ENCODE peak calls at places on chromosomes 3 and 15, in four cellular contexts. Q, H, O and J are unnamed samples.

GRCh38 chr15:77753939-77754338 is 121.2 kb upstream of the LINGO1 start:
- DNase-seq in Q (no peak), H (no peak), O (no peak), J (no peak)

GRCh38 chr3:71784201-71784913 is 591 bp downstream of the PROK2 start:
- DNase-seq in H (no peak), Q (no peak), O (no peak), J (no peak)

GRCh38 chr3:28575100-28575747 is 226.6 kb upstream of the AZI2 start:
- DNase-seq in O (no peak), H (no peak), Q (peak), J (peak)

GRCh38 chr3:49411968-49412631 is at the start of the genes RHOA and TCTA:
- DNase-seq in Q (peak), H (peak), O (peak), J (peak)

GRCh38 chr3:47370887-47371697 is 9.7 kb upstream of the PTPN23 start:
- DNase-seq in Q (peak), O (no peak), H (no peak), J (peak)

GRCh38 chr15:67196672-67197363 is 57.6 kb downstream of the AAGAB start:
- DNase-seq in O (peak), H (no peak), Q (no peak), J (no peak)

GRCh38 chr3:155748611-155749365 is 3.9 kb upstream of the PLCH1 start:
- DNase-seq in Q (no peak), O (no peak), H (no peak), J (no peak)

GRCh38 chr3:31793821-31794220 is 187.2 kb downstream of the OSBPL10 start:
- DNase-seq in O (no peak), Q (no peak), H (no peak), J (no peak)

GRCh38 chr3:184005981-184006507 is 11.6 kb downstream of the ABCC5 start:
- DNase-seq in H (no peak), Q (peak), O (peak), J (peak)

GRCh38 chr3:38039899-38040261 is 872 bp downstream of the DLEC1 start:
- DNase-seq in O (peak), Q (peak), H (no peak), J (peak)

GRCh38 chr15:60328852-60329443 is 68.8 kb downstream of the ANXA2 start:
- DNase-seq in H (no peak), O (peak), Q (no peak), J (no peak)

GRCh38 chr15:59991919-59992318 is 12.2 kb upstream of the FOXB1 start:
- DNase-seq in O (no peak), H (no peak), Q (no peak), J (no peak)

GRCh38 chr3:174784206-174784934 is 74.8 kb upstream of the NAALADL2 start:
- DNase-seq in O (peak), H (no peak), Q (no peak), J (no peak)

GRCh38 chr15:44782516-44782915 is 46.2 kb downstream of the TRIM69 start:
- DNase-seq in H (no peak), O (no peak), Q (no peak), J (no peak)

GRCh38 chr3:50184242-50184978 is 7.0 kb upstream of the GNAT1 start:
- DNase-seq in O (no peak), Q (no peak), H (no peak), J (no peak)

GRCh38 chr15:56428821-56429458 is 36.0 kb downstream of the MNS1 start:
- DNase-seq in O (peak), Q (peak), H (no peak), J (no peak)

GRCh38 chr3:152417181-152417580 is 148.5 kb downstream of the MBNL1 start:
- DNase-seq in Q (no peak), O (peak), H (no peak), J (no peak)

GRCh38 chr15:88791637-88792036 is 11.6 kb upstream of the ACAN start:
- DNase-seq in H (no peak), O (no peak), Q (no peak), J (no peak)

GRCh38 chr3:39432342-39432741 is 25.8 kb downstream of the RPSA start:
- DNase-seq in Q (no peak), H (no peak), O (no peak), J (no peak)

GRCh38 chr3:7637694-7638093 is 776.8 kb downstream of the GRM7 start:
- DNase-seq in H (no peak), O (no peak), Q (no peak), J (no peak)

GRCh38 chr3:7632305-7632704 is 771.4 kb downstream of the GRM7 start:
- DNase-seq in O (no peak), Q (no peak), H (no peak), J (no peak)

GRCh38 chr3:7640787-7641186 is 779.9 kb downstream of the GRM7 start:
- DNase-seq in O (no peak), H (no peak), Q (peak), J (no peak)

GRCh38 chr3:7638103-7638502 is 777.2 kb downstream of the GRM7 start:
- DNase-seq in O (no peak), Q (no peak), H (no peak), J (no peak)
- H4K5ac ChIP-seq in O (no peak), Q (no peak), H (no peak), J (no peak)

GRCh38 chr15:99138491-99138982 is 33.7 kb downstream of the SYNM start:
- DNase-seq in Q (peak), O (no peak), H (no peak), J (peak)
- H4K5ac ChIP-seq in Q (no peak), O (no peak), H (no peak), J (no peak)

GRCh38 chr15:28107111-28107893 is 8.2 kb upstream of the OCA2 start:
- DNase-seq in Q (peak), O (no peak), H (no peak), J (peak)

GRCh38 chr15:28105224-28105791 is 6.2 kb upstream of the OCA2 start:
- DNase-seq in O (no peak), H (no peak), Q (no peak), J (peak)

GRCh38 chr15:28107894-28108255 is 8.8 kb upstream of the OCA2 start:
- DNase-seq in Q (no peak), H (no peak), O (no peak), J (no peak)

GRCh38 chr15:28105793-28106192 is 6.7 kb upstream of the OCA2 start:
- DNase-seq in H (no peak), Q (no peak), O (no peak), J (peak)

DNA sequence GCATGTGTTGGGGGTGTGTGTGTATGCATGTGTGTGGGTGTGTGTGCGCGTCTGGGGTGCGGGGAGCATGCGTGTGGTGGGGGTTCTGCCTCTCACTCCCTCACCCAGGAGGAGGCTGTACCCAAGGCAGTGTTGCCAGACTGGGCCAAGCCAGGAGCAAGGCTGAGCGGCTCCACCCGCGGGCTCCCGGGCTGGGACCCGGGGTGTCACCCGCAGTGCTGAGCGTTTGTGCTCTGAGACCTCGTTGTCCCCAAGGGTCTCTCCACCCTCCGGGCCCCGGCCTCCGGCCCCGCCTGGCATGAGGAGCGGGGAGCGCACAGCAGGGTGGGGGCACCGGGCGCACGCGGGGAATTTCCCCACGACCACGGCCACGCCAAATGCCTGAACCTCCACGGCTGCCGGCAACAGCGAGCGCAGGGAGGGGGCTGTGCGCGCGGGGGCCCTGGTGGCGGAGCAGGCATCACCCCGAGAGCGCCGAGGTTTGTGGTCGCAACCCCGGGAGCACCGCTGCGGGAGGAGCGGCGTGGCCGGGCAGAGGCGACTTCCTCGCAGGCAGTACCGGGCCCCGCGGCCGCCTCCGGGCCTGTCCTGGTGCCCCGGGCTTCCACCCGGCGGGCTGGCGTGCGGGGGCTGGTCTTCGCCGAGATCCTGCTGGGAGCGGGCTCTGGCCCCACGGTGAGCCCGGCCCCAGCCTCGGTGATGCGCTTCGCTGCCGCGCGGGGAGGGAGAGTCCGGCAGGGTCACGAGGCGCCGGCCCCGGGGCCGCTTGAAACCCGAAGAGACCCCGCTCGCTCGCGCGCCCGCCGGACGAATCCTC is 7.4 kb upstream of the OCA2 start:
- DNase-seq in Q (no peak), O (no peak), H (no peak), J (peak)
- H4K5ac ChIP-seq in Q (no peak), O (no peak), H (no peak), J (no peak)

GRCh38 chr15:30956216-30956803 is 35.1 kb downstream of the MTMR10 start:
- DNase-seq in H (no peak), O (peak), Q (peak), J (no peak)

GRCh38 chr15:30954674-30955073 is 36.8 kb downstream of the MTMR10 start:
- DNase-seq in O (peak), H (no peak), Q (no peak), J (no peak)

GRCh38 chr15:30953731-30954378 is 37.6 kb downstream of the MTMR10 start:
- DNase-seq in O (peak), H (peak), Q (peak), J (peak)

GRCh38 chr15:30962079-30962478 is 29.3 kb downstream of the MTMR10 start:
- DNase-seq in H (no peak), Q (no peak), O (no peak), J (no peak)

GRCh38 chr15:30958219-30958618 is 33.2 kb downstream of the MTMR10 start:
- DNase-seq in Q (no peak), H (no peak), O (no peak), J (no peak)
- H4K5ac ChIP-seq in Q (no peak), H (no peak), O (no peak), J (no peak)

GRCh38 chr3:160437083-160437455 is 12.5 kb downstream of the TRIM59 start:
- DNase-seq in O (no peak), Q (peak), H (no peak), J (no peak)
- H4K5ac ChIP-seq in O (no peak), Q (no peak), H (no peak), J (no peak)

DNA sequence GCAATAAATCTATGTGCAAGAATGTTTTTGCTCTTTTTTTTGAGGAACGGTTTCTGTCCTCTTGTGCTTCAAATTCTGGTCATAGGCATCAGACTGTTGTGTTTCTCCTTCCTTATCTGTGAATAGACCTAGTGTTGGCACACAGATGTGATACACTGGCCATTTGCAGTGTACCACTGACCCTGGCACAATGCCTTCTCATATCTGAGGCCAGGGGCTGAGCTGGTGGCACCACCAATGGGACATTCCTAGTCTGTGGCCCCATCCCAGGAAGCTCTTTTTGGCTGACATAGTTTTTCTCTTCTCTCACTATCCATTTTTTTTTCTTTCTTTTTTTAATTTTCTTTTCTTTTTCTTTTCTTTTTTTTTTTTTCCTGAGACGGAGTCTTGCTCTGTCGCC is 40.4 kb downstream of the SH3GL3 start:
- DNase-seq in O (no peak), Q (no peak), H (no peak), J (no peak)
- H4K5ac ChIP-seq in O (no peak), Q (no peak), H (no peak), J (no peak)

DNA sequence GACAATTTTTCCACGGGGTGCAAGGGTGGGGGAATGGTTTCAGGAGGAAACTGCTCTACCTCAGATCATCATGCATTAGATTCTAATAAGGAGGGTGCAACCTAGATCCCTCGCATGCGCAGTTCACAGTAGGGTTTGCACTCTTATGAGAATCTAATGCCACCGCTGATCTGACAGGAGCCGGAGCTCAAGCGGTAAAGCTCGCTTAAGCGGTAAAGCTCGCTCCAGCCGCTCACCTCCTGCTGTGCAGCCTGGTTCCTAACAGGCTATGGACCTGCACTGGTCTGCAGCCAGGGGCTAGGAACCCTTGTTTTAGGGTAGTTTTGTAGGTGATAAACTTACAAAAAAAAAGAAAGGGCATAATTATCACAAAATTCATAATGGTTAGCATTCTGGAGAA is 53.9 kb upstream of the RYR3 start:
- DNase-seq in Q (no peak), H (no peak), O (no peak), J (no peak)
- H4K5ac ChIP-seq in Q (no peak), H (no peak), O (no peak), J (no peak)

GRCh38 chr15:75842722-75843617 is at the start of gene UBE2Q2:
- DNase-seq in H (no peak), O (peak), Q (peak), J (peak)

GRCh38 chr15:75844629-75845390 is 1.6 kb downstream of the UBE2Q2 start:
- DNase-seq in H (no peak), Q (no peak), O (no peak), J (no peak)

GRCh38 chr15:75849167-75849566 is 5.9 kb downstream of the UBE2Q2 start:
- DNase-seq in H (no peak), Q (no peak), O (no peak), J (no peak)

GRCh38 chr15:75840659-75841058 is 2.6 kb upstream of the UBE2Q2 start:
- DNase-seq in O (peak), H (no peak), Q (peak), J (no peak)

DNA sequence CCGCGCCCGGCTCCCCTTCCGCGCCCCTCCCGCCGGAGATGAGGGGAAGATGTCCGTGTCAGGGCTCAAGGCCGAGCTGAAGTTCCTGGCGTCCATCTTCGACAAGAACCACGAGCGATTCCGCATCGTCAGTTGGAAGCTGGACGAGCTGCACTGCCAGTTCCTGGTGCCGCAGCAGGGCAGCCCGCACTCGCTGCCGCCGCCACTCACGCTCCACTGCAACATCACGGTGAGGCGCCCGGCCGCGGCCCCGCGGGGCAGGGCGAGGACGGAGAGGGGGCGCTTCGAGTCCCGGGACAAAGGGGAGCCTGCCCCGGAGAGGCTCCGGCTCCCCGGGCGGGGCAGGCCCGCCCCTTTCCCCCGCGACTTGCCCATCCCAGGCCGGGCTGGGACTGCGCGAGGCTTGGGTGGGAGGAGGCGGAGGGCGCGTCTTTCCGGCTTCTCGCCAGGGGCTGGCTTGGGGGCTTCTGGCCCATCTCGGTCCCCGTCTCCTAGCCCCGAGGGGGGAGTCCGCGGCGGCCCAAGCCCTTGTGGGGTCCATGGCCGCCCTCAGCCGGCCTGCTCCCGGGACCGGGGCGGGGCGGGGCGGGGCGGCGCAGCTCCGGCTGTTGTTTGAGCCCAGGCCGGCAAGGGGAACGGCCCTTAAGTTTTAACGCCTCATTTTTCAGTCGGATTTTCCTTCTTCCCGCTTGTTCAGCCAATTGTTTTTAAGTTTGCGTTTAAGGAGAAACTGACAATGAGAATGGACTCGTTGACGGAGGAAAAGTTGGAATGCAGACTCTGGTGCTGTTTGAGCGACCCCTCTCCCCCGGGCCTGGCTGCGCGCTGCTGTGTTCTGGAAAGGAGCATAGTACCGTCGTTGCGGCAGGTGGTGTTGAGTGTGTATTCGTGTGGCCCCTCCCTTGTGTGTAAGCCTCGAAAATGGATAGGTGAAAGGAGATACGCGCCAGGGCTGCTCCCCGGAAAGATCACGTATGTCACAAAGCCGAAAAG is 667 bp downstream of the UBE2Q2 start:
- DNase-seq in Q (peak), O (peak), H (no peak), J (peak)
- H4K5ac ChIP-seq in Q (no peak), O (peak), H (peak), J (peak)

DNA sequence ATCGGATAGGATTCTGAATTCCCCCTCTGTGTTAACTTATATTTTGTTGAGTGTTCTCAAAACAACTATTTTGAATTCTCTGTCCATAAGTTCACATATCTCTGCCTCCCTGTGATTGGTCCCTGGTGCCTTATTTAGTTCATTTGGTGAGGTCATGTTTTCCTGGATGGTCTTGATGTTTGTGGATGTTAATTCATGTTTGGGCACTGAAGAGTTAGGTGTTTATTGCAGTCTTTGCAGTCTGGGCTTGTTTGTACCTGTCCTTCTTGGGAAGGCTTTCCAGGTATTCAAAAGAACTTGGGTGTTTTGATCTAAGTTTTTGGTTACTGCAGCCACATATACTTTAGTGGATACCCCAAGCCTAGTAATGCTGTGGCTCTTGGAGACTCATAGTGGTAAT is 23.3 kb downstream of the PLSCR2 start:
- DNase-seq in Q (no peak), H (no peak), O (no peak), J (no peak)
- H4K5ac ChIP-seq in Q (no peak), H (no peak), O (no peak), J (no peak)